ENCODE peak calls at places on chromosomes 6 and 20, in six cellular contexts. Q is HCT116, S is GM12878, K is K562, H is SK-N-SH, C is GM23338. X is an unnamed sample.

GRCh38 chr6:101668496-101668895 is 275.0 kb downstream of the GRIK2 start:
- DNase-seq in C (no peak), K (no peak), Q (no peak), H (no peak), S (no peak), X (no peak)

GRCh38 chr20:58064411-58065010 is 163.9 kb downstream of the ANKRD60 start:
- DNase-seq in Q (no peak), K (no peak), H (no peak), S (no peak), C (no peak), X (no peak)

GRCh38 chr20:63567382-63568169 is 6.5 kb downstream of the HELZ2 start:
- DNase-seq in H (no peak), S (peak), K (no peak), C (no peak), Q (no peak), X (no peak)

GRCh38 chr6:1735239-1735803 is 125.6 kb downstream of the FOXC1 start:
- DNase-seq in Q (no peak), S (no peak), K (no peak), C (no peak), H (no peak), X (no peak)

GRCh38 chr6:47865206-47865605 is 83.4 kb downstream of the OPN5 start:
- DNase-seq in C (no peak), K (no peak), H (no peak), Q (no peak), S (no peak), X (no peak)

GRCh38 chr20:53918949-53919361 is 151.4 kb downstream of the BCAS1 start:
- DNase-seq in S (no peak), Q (no peak), K (peak), H (peak), C (peak), X (no peak)

GRCh38 chr20:56389807-56390206 is 2.2 kb downstream of the AURKA start:
- DNase-seq in C (no peak), S (no peak), Q (no peak), K (no peak), H (no peak), X (no peak)

GRCh38 chr6:158057213-158057987 is 75.7 kb downstream of the SYNJ2 start:
- DNase-seq in H (no peak), S (no peak), C (no peak), Q (peak), K (no peak), X (peak)

GRCh38 chr20:63968928-63969760 is 586 bp downstream of the ZNF512B start:
- DNase-seq in Q (no peak), H (peak), K (peak), C (peak), S (no peak), X (no peak)

GRCh38 chr20:60060593-60060992 is 102.4 kb downstream of the CDH26 start:
- DNase-seq in H (no peak), S (no peak), C (no peak), Q (no peak), K (no peak), X (peak)

GRCh38 chr20:17571153-17571527 is 1.3 kb downstream of the DSTN start:
- DNase-seq in H (no peak), K (no peak), C (no peak), Q (no peak), S (no peak), X (no peak)

GRCh38 chr20:24971702-24972101 is 20.8 kb downstream of the APMAP start:
- DNase-seq in S (no peak), Q (no peak), K (no peak), C (no peak), H (no peak), X (no peak)

GRCh38 chr20:5349448-5349847 is 32.7 kb upstream of the PROKR2 start:
- DNase-seq in K (no peak), H (no peak), Q (no peak), S (no peak), C (no peak), X (no peak)

GRCh38 chr6:15904651-15905376 is 224.1 kb upstream of the MYLIP start:
- DNase-seq in H (no peak), C (no peak), S (no peak), K (no peak), Q (no peak), X (no peak)

GRCh38 chr6:37005061-37005810 is at the start of gene FGD2:
- DNase-seq in H (no peak), K (peak), C (no peak), Q (no peak), S (no peak), X (peak)

GRCh38 chr20:19758888-19759331 is 852 bp downstream of the RIN2 start:
- DNase-seq in C (peak), H (peak), K (no peak), Q (no peak), S (no peak), X (no peak)

GRCh38 chr6:106256201-106256968 is 69.2 kb downstream of the ATG5 start:
- DNase-seq in K (no peak), C (no peak), S (no peak), Q (no peak), H (peak), X (no peak)

GRCh38 chr6:7486951-7487350 is 54.5 kb upstream of the DSP start:
- DNase-seq in S (no peak), K (no peak), C (no peak), H (no peak), Q (no peak), X (no peak)

GRCh38 chr6:37910998-37911397 is 91.5 kb downstream of the ZFAND3 start:
- DNase-seq in C (no peak), K (no peak), S (no peak), Q (no peak), H (no peak), X (no peak)

GRCh38 chr6:39104528-39104927 is 10.5 kb downstream of the SAYSD1 start:
- DNase-seq in C (no peak), S (no peak), Q (no peak), K (no peak), H (no peak), X (no peak)

GRCh38 chr6:12929678-12930077 is 213.1 kb downstream of the PHACTR1 start:
- DNase-seq in H (no peak), K (no peak), S (no peak), C (no peak), Q (no peak), X (no peak)

GRCh38 chr20:10427060-10427692 is 6.8 kb downstream of the MKKS start:
- DNase-seq in C (peak), Q (no peak), H (peak), K (peak), S (no peak), X (no peak)

GRCh38 chr20:17747431-17747846 is 47.7 kb downstream of the BANF2 start:
- DNase-seq in K (no peak), S (no peak), H (no peak), Q (peak), C (no peak), X (no peak)

GRCh38 chr20:48490976-48491657 is 336.7 kb downstream of the PREX1 start:
- DNase-seq in C (no peak), H (no peak), Q (no peak), K (no peak), S (no peak), X (no peak)

GRCh38 chr6:135183532-135184440 is 2.7 kb downstream of the MYB start:
- DNase-seq in Q (peak), S (no peak), K (peak), H (peak), C (peak), X (peak)

GRCh38 chr6:56848105-56848504 is 106.8 kb upstream of the BEND6 start:
- DNase-seq in K (no peak), S (no peak), H (no peak), Q (no peak), C (no peak), X (no peak)

GRCh38 chr6:56851104-56851503 is 103.8 kb upstream of the BEND6 start:
- DNase-seq in S (no peak), H (peak), C (peak), Q (no peak), K (no peak), X (no peak)

GRCh38 chr6:56851541-56852248 is 103.2 kb upstream of the BEND6 start:
- DNase-seq in S (peak), C (peak), H (peak), Q (no peak), K (no peak), X (no peak)

GRCh38 chr6:56850618-56851017 is 104.3 kb upstream of the BEND6 start:
- DNase-seq in K (no peak), C (no peak), H (no peak), Q (no peak), S (no peak), X (no peak)

GRCh38 chr6:56849876-56850275 is 105.0 kb upstream of the BEND6 start:
- DNase-seq in K (no peak), H (no peak), S (no peak), Q (no peak), C (peak), X (no peak)
- TF ChIP-seq REST in K (no peak), H (no peak), S (no peak), Q (no peak), C (no peak), X (no peak)

GRCh38 chr6:24358219-24358821 is 461 bp upstream of the DCDC2 start:
- DNase-seq in C (no peak), K (no peak), S (no peak), Q (no peak), H (no peak), X (no peak)
- TF ChIP-seq REST in C (no peak), K (no peak), S (no peak), Q (no peak), H (no peak), X (no peak)

DNA sequence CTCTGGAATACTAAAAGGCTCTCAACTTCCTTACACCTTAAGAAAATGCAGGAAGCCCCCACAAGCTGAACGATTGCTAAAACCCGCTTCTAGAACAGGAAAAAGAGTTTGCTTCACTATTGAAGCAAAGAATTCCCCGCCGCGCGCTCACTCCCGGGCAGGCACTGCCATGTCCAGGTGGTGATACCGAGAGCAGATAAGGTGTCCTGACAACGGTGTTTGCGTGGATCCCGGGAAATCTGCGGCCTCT is 1.1 kb downstream of the RRAGD start:
- DNase-seq in H (peak), S (no peak), K (no peak), Q (no peak), C (peak), X (peak)
- TF ChIP-seq REST in H (no peak), S (no peak), K (no peak), Q (no peak), C (no peak), X (no peak)

GRCh38 chr6:97187951-97188350 is 95.1 kb downstream of the MMS22L start:
- DNase-seq in C (no peak), S (no peak), H (no peak), K (no peak), Q (no peak), X (no peak)

GRCh38 chr6:97189767-97190166 is 93.2 kb downstream of the MMS22L start:
- DNase-seq in S (no peak), Q (no peak), H (no peak), K (no peak), C (no peak), X (no peak)

DNA sequence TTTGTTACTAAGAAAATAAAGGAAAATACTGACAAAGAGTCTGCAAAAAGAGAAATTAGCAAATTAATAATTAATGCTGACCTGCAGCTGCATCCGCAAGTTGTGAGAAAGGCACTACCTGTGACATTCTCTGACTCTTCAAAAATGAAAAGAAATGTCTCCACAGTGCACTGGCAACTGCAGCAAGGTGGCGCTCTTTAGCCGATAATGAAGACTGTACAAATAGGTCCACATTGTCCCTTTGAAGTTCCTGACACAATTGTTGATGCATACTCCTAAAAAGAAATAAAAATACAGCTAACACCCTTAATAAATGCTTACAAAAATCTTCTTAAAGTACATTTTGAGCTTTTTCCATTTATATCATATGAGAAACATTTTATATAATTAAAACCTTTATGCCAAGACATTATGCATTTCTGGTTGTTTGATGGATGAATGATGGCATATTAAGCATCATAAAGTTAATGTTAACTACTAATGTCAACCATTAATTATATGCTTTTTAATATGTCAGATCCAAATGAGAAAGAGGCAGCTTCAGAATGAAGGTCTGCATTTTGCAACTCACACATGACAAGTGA is 96.5 kb downstream of the MMS22L start:
- DNase-seq in S (peak), C (peak), H (peak), K (peak), Q (peak), X (peak)
- TF ChIP-seq REST in S (no peak), C (no peak), H (no peak), K (no peak), Q (no peak), X (no peak)

GRCh38 chr6:50924758-50925157 is 106.1 kb downstream of the TFAP2B start:
- DNase-seq in S (no peak), C (no peak), H (no peak), K (no peak), Q (no peak), X (no peak)

GRCh38 chr6:50925548-50925947 is 106.9 kb downstream of the TFAP2B start:
- DNase-seq in C (peak), S (no peak), Q (no peak), H (no peak), K (no peak), X (no peak)

GRCh38 chr6:50922579-50923525 is 104.2 kb downstream of the TFAP2B start:
- DNase-seq in K (no peak), S (no peak), C (no peak), H (no peak), Q (no peak), X (no peak)

GRCh38 chr6:50927816-50928215 is 109.1 kb downstream of the TFAP2B start:
- DNase-seq in H (no peak), K (no peak), C (no peak), S (no peak), Q (no peak), X (no peak)

GRCh38 chr6:50925981-50926380 is 107.3 kb downstream of the TFAP2B start:
- DNase-seq in K (no peak), H (no peak), C (no peak), S (no peak), Q (no peak), X (no peak)
- TF ChIP-seq REST in K (no peak), H (no peak), C (no peak), S (no peak), Q (no peak), X (no peak)

GRCh38 chr20:38873050-38873581 is 53.1 kb upstream of the FAM83D start:
- DNase-seq in K (no peak), H (no peak), C (no peak), Q (no peak), S (peak), X (no peak)
- TF ChIP-seq REST in K (no peak), H (no peak), C (no peak), Q (no peak), S (no peak), X (no peak)

GRCh38 chr6:3414704-3415453 is 42.0 kb downstream of the SLC22A23 start:
- DNase-seq in K (peak), H (no peak), Q (no peak), S (no peak), C (peak), X (no peak)
- TF ChIP-seq REST in K (no peak), H (no peak), Q (no peak), S (no peak), C (no peak), X (no peak)

X was measured in HL-60.